ENCODE peak calls at places on chromosomes 7 and 10, in four cellular contexts. V is fibroblast of lung, Q is right cardiac atrium, N is caudate nucleus. O is an unnamed sample.
A peak's percentile ranks its signal among the peaks of the same experiment; 100 is the strongest.

GRCh38 chr7:43332193-43332796 is 219.8 kb downstream of the HECW1 start:
- DNase-seq in Q (no peak), N (no peak), V (no peak), O (no peak)

GRCh38 chr7:33837356-33837851 is 67.9 kb upstream of the BMPER start:
- DNase-seq in Q (no peak), N (no peak), V (no peak), O (no peak)

GRCh38 chr7:3356173-3356572 is 55.1 kb downstream of the SDK1 start:
- DNase-seq in Q (no peak), V (no peak), N (no peak), O (no peak)

GRCh38 chr10:131178521-131178920 is 133.0 kb downstream of the TCERG1L start:
- DNase-seq in N (no peak), Q (no peak), V (no peak), O (no peak)

GRCh38 chr7:121085922-121086321 is 97.4 kb downstream of the CPED1 start:
- DNase-seq in N (no peak), V (peak; percentile 37), Q (no peak), O (no peak)

GRCh38 chr7:6630007-6630849 is 6.9 kb upstream of the ZNF316 start:
- DNase-seq in N (no peak), Q (no peak), V (no peak), O (no peak)

GRCh38 chr10:73899401-73899780 is 11.5 kb upstream of the PLAU start:
- DNase-seq in V (peak; percentile 70), Q (no peak), N (no peak), O (no peak)

GRCh38 chr7:53744361-53744760 is 708.9 kb downstream of the POM121L12 start:
- DNase-seq in N (no peak), Q (no peak), V (no peak), O (no peak)

GRCh38 chr7:150566572-150566971 is 618 bp upstream of the GIMAP4 start:
- DNase-seq in Q (no peak), N (no peak), V (no peak), O (no peak)

GRCh38 chr7:44309271-44310091 is 15.9 kb downstream of the CAMK2B start:
- DNase-seq in V (peak; percentile 58), Q (peak; percentile 77), N (no peak), O (peak; percentile 48)

GRCh38 chr7:116028808-116029207 is 1.8 kb downstream of the TFEC start:
- DNase-seq in Q (no peak), N (no peak), V (no peak), O (no peak)

GRCh38 chr7:20545016-20545415 is 70.5 kb upstream of the ABCB5 start:
- DNase-seq in N (no peak), V (no peak), Q (no peak), O (no peak)

GRCh38 chr7:11319491-11320274 is 346.0 kb downstream of the PHF14 start:
- DNase-seq in N (no peak), V (no peak), Q (no peak), O (no peak)

GRCh38 chr10:51109821-51110533 is 35.7 kb downstream of the PRKG1 start:
- DNase-seq in N (no peak), Q (no peak), V (peak; percentile 71), O (no peak)

GRCh38 chr10:126062132-126063032 is 166.0 kb downstream of the FANK1 start:
- DNase-seq in Q (peak; percentile 97), N (peak; percentile 81), V (peak; percentile 96), O (peak; percentile 86)

GRCh38 chr7:51141451-51141971 is 175.1 kb downstream of the COBL start:
- DNase-seq in N (peak; percentile 26), V (peak; percentile 57), Q (no peak), O (no peak)

GRCh38 chr7:107879400-107880035 is 11.5 kb upstream of the DLD start:
- DNase-seq in V (peak; percentile 68), N (peak; percentile 76), Q (no peak), O (no peak)

GRCh38 chr10:132881186-132881920 is 61.0 kb downstream of the CFAP46 start:
- DNase-seq in V (no peak), N (no peak), Q (no peak), O (no peak)

GRCh38 chr10:88840104-88840503 is 11.5 kb downstream of the ANKRD22 start:
- DNase-seq in V (no peak), N (no peak), Q (no peak), O (no peak)

DNA sequence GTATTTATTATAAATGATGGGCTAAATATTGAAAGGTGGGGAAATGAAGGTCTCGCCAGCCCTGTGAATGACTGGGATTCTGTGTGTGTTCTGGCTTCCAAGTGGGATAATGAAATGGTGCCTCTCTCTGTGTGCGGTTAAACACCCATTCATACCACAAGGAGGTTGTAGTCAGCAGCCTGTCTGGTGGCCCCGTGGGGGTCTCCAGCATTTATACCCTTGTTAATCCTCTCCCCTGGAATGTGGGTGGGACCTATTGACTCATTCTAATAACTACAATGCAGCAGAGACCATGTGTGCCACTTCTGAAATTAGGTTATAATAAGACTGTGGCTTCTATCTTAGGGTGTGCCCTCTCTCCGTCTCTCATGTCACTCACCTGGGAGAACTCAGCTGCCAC is 106.6 kb downstream of the GALNT17 start:
- DNase-seq in N (no peak), V (no peak), Q (no peak), O (no peak)
- H3K27ac ChIP-seq in N (peak overlapping the region; percentile 16), V (no peak overlapping the region), Q (peak overlapping the region; percentile 13), O (no peak overlapping the region)

GRCh38 chr10:100996678-100997363 is 2.8 kb upstream of the LZTS2 start:
- DNase-seq in V (no peak), Q (no peak), N (no peak), O (no peak)
- H3K27ac ChIP-seq in V (peak overlapping the region; percentile 96), Q (peak overlapping the region; percentile 97), N (peak overlapping the region; percentile 99), O (peak overlapping the region; percentile 100)

GRCh38 chr7:148147438-148147837 is 443.1 kb upstream of the C7orf33 start:
- DNase-seq in V (no peak), N (no peak), Q (no peak), O (no peak)
- H3K27ac ChIP-seq in V (no peak overlapping the region), N (no peak overlapping the region), Q (no peak overlapping the region), O (no peak overlapping the region)

DNA sequence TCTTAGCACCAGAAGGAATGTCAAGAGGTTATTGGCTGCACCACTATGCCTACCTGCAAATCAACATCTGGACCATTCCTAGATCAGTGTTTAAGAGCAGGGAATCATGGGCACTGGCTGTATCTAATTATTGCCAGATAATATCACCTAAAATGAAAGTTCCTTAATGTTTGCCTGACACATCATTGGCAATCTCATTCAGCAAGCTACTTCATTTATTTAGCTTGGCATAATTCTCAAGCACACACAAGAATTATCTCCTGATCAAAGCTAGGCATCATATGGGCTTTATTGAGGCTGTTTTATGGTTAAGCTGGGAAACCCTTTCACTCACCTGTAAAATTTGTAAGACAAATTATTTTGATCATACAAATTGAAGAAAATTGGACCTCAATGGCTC is 581.7 kb downstream of the INHBA start:
- DNase-seq in V (no peak), Q (no peak), N (no peak), O (no peak)
- H3K27ac ChIP-seq in V (no peak overlapping the region), Q (no peak overlapping the region), N (no peak overlapping the region), O (no peak overlapping the region)

GRCh38 chr7:36315309-36315948 is 74.2 kb upstream of the ANLN start:
- DNase-seq in Q (no peak), N (no peak), V (no peak), O (no peak)

GRCh38 chr7:36316319-36316718 is 73.3 kb upstream of the ANLN start:
- DNase-seq in N (no peak), Q (no peak), V (no peak), O (no peak)

GRCh38 chr7:36314491-36314890 is 75.2 kb upstream of the ANLN start:
- DNase-seq in Q (no peak), V (no peak), N (no peak), O (no peak)

GRCh38 chr7:36318116-36318515 is 71.5 kb upstream of the ANLN start:
- DNase-seq in Q (no peak), V (no peak), N (no peak), O (no peak)

GRCh38 chr7:36317276-36317675 is 72.4 kb upstream of the ANLN start:
- DNase-seq in V (no peak), N (no peak), Q (no peak), O (no peak)
- H3K27ac ChIP-seq in V (no peak overlapping the region), N (no peak overlapping the region), Q (no peak overlapping the region), O (no peak overlapping the region)

DNA sequence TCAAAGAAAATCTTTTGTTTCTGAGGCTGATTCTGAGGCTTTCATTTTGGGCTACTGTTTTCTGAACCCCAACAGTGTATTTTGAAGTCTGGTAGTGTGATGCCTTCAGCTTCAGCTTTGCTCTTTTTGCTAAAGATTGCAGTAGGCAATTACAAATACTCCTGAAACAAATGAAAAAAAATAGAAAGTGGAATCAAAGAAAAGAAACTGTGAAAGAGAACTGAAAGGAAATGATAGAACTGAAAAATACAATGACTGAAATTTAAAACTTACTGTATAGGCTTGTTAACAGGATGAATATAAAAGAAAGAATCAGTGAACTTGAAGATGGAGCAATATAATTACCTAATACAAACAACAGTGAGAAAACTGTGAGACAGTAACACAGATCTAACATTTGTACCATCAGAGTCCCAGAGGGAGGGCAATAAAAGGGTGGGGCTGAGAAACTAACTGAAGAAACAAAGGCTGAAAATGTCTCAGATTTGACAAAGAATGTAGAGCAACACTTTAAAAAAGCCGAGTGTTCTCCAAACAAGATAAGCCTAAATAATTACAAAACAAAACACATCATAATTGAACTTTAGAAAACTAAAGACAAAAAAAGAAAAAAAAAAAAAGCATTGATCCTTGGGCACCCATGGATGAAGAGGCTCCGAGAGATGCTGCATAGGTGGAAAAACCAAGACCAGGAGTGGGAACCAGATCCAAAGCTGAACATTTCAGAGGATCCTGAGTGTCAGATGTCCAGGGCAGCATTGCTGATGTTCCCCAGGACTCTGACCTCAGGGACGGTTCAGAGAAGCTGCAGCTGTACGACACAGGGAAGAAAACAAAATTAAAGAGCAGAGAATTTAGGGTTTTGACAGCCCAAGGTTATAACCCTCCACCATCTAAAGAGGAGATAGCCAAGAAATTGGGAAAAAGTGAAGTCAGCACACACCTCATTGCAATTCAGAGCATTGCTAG is 223.2 kb upstream of the IGFBP3 start:
- DNase-seq in Q (no peak), N (no peak), V (no peak), O (no peak)
- H3K27ac ChIP-seq in Q (no peak overlapping the region), N (no peak overlapping the region), V (no peak overlapping the region), O (no peak overlapping the region)

GRCh38 chr10:371515-371914 is 236.3 kb downstream of the ZMYND11 start:
- DNase-seq in N (no peak), Q (no peak), V (no peak), O (no peak)
- H3K27ac ChIP-seq in N (no peak overlapping the region), Q (no peak overlapping the region), V (no peak overlapping the region), O (no peak overlapping the region)

GRCh38 chr10:122163182-122164027 is 107.7 kb upstream of the BTBD16 start:
- DNase-seq in N (no peak), V (peak; percentile 38), Q (no peak), O (no peak)
- H3K27ac ChIP-seq in N (no peak overlapping the region), V (no peak overlapping the region), Q (peak overlapping the region; percentile 23), O (peak overlapping the region; percentile 35)